ENCODE peak calls at places on chromosomes 4 and X, in eight cellular contexts. One of them, this sample, is unnamed.

GRCh38 chr4:22515888-22516541 is at the start of gene ADGRA3:
- DNase-seq in A172: peak
- DNase-seq in activated CD4-positive, alpha-beta T cell treated with anti-CD3 and anti-CD28 coated beads, Interleukin-2, amount 10 ng/mL, durations not matched to agents 7 days and 5 days: peak
- DNase-seq in aorta: peak
- DNase-seq in dermis microvascular lymphatic vessel endothelial cell: peak
- DNase-seq in bronchial epithelial cell: no peak
- DNase-seq in AG04450: no peak
- DNase-seq in GM12864: no peak
- DNase-seq in this sample: no peak

GRCh38 chrX:31038585-31039326 is 33.1 kb downstream of the FTHL17 start:
- DNase-seq in A172: peak
- DNase-seq in activated CD4-positive, alpha-beta T cell treated with anti-CD3 and anti-CD28 coated beads, Interleukin-2, amount 10 ng/mL, durations not matched to agents 7 days and 5 days: peak
- DNase-seq in aorta: no peak
- DNase-seq in dermis microvascular lymphatic vessel endothelial cell: peak
- DNase-seq in bronchial epithelial cell: peak
- DNase-seq in AG04450: peak
- DNase-seq in GM12864: no peak
- DNase-seq in this sample: no peak

GRCh38 chrX:115372026-115372610 is 82.6 kb downstream of the LUZP4 start:
- DNase-seq in A172: peak
- DNase-seq in activated CD4-positive, alpha-beta T cell treated with anti-CD3 and anti-CD28 coated beads, Interleukin-2, amount 10 ng/mL, durations not matched to agents 7 days and 5 days: no peak
- DNase-seq in aorta: no peak
- DNase-seq in dermis microvascular lymphatic vessel endothelial cell: peak
- DNase-seq in bronchial epithelial cell: peak
- DNase-seq in AG04450: no peak
- DNase-seq in GM12864: no peak
- DNase-seq in this sample: peak

GRCh38 chrX:9997524-9997923 is 30.4 kb downstream of the CLDN34 start:
- DNase-seq in A172: no peak
- DNase-seq in activated CD4-positive, alpha-beta T cell treated with anti-CD3 and anti-CD28 coated beads, Interleukin-2, amount 10 ng/mL, durations not matched to agents 7 days and 5 days: peak
- DNase-seq in aorta: no peak
- DNase-seq in dermis microvascular lymphatic vessel endothelial cell: no peak
- DNase-seq in bronchial epithelial cell: no peak
- DNase-seq in AG04450: no peak
- DNase-seq in GM12864: no peak
- DNase-seq in this sample: no peak

GRCh38 chr4:88802138-88802537 is 104.5 kb upstream of the NAP1L5 start:
- DNase-seq in A172: no peak
- DNase-seq in activated CD4-positive, alpha-beta T cell treated with anti-CD3 and anti-CD28 coated beads, Interleukin-2, amount 10 ng/mL, durations not matched to agents 7 days and 5 days: no peak
- DNase-seq in aorta: no peak
- DNase-seq in dermis microvascular lymphatic vessel endothelial cell: peak
- DNase-seq in bronchial epithelial cell: no peak
- DNase-seq in AG04450: no peak
- DNase-seq in GM12864: no peak
- DNase-seq in this sample: no peak

GRCh38 chrX:102712967-102713677 is 874 bp downstream of the GPRASP2 start:
- DNase-seq in A172: peak
- DNase-seq in activated CD4-positive, alpha-beta T cell treated with anti-CD3 and anti-CD28 coated beads, Interleukin-2, amount 10 ng/mL, durations not matched to agents 7 days and 5 days: no peak
- DNase-seq in aorta: no peak
- DNase-seq in dermis microvascular lymphatic vessel endothelial cell: peak
- DNase-seq in bronchial epithelial cell: peak
- DNase-seq in AG04450: no peak
- DNase-seq in GM12864: no peak
- DNase-seq in this sample: no peak

GRCh38 chr4:174316954-174317353 is 33.2 kb downstream of the CEP44 start:
- DNase-seq in A172: no peak
- DNase-seq in activated CD4-positive, alpha-beta T cell treated with anti-CD3 and anti-CD28 coated beads, Interleukin-2, amount 10 ng/mL, durations not matched to agents 7 days and 5 days: no peak
- DNase-seq in aorta: no peak
- DNase-seq in dermis microvascular lymphatic vessel endothelial cell: no peak
- DNase-seq in bronchial epithelial cell: peak
- DNase-seq in AG04450: no peak
- DNase-seq in GM12864: no peak
- DNase-seq in this sample: no peak

GRCh38 chrX:355329-356050 is 31.2 kb downstream of the PPP2R3B start:
- DNase-seq in A172: no peak
- DNase-seq in activated CD4-positive, alpha-beta T cell treated with anti-CD3 and anti-CD28 coated beads, Interleukin-2, amount 10 ng/mL, durations not matched to agents 7 days and 5 days: no peak
- DNase-seq in aorta: peak
- DNase-seq in dermis microvascular lymphatic vessel endothelial cell: no peak
- DNase-seq in bronchial epithelial cell: no peak
- DNase-seq in AG04450: no peak
- DNase-seq in GM12864: no peak
- DNase-seq in this sample: no peak

GRCh38 chrX:5998901-5999300 is 229.8 kb downstream of the NLGN4X start:
- DNase-seq in A172: no peak
- DNase-seq in activated CD4-positive, alpha-beta T cell treated with anti-CD3 and anti-CD28 coated beads, Interleukin-2, amount 10 ng/mL, durations not matched to agents 7 days and 5 days: no peak
- DNase-seq in aorta: no peak
- DNase-seq in dermis microvascular lymphatic vessel endothelial cell: no peak
- DNase-seq in bronchial epithelial cell: no peak
- DNase-seq in AG04450: no peak
- DNase-seq in GM12864: no peak
- DNase-seq in this sample: no peak

GRCh38 chrX:114532093-114532805 is 51.6 kb upstream of the HTR2C start:
- DNase-seq in A172: peak
- DNase-seq in activated CD4-positive, alpha-beta T cell treated with anti-CD3 and anti-CD28 coated beads, Interleukin-2, amount 10 ng/mL, durations not matched to agents 7 days and 5 days: no peak
- DNase-seq in aorta: no peak
- DNase-seq in dermis microvascular lymphatic vessel endothelial cell: no peak
- DNase-seq in bronchial epithelial cell: no peak
- DNase-seq in AG04450: no peak
- DNase-seq in GM12864: no peak
- DNase-seq in this sample: no peak

GRCh38 chrX:63350551-63350950 is 581 bp downstream of the SPIN4 start:
- DNase-seq in A172: peak
- DNase-seq in activated CD4-positive, alpha-beta T cell treated with anti-CD3 and anti-CD28 coated beads, Interleukin-2, amount 10 ng/mL, durations not matched to agents 7 days and 5 days: peak
- DNase-seq in aorta: peak
- DNase-seq in dermis microvascular lymphatic vessel endothelial cell: peak
- DNase-seq in bronchial epithelial cell: peak
- DNase-seq in AG04450: no peak
- DNase-seq in GM12864: peak
- DNase-seq in this sample: no peak

GRCh38 chr4:187608001-187608421 is 387.6 kb upstream of the ZFP42 start:
- DNase-seq in A172: peak
- DNase-seq in activated CD4-positive, alpha-beta T cell treated with anti-CD3 and anti-CD28 coated beads, Interleukin-2, amount 10 ng/mL, durations not matched to agents 7 days and 5 days: no peak
- DNase-seq in aorta: no peak
- DNase-seq in dermis microvascular lymphatic vessel endothelial cell: no peak
- DNase-seq in bronchial epithelial cell: peak
- DNase-seq in AG04450: peak
- DNase-seq in GM12864: no peak
- DNase-seq in this sample: peak

GRCh38 chr4:174580597-174580996 is 58.3 kb upstream of the HPGD start:
- DNase-seq in A172: no peak
- DNase-seq in activated CD4-positive, alpha-beta T cell treated with anti-CD3 and anti-CD28 coated beads, Interleukin-2, amount 10 ng/mL, durations not matched to agents 7 days and 5 days: no peak
- DNase-seq in aorta: no peak
- DNase-seq in dermis microvascular lymphatic vessel endothelial cell: no peak
- DNase-seq in bronchial epithelial cell: peak
- DNase-seq in AG04450: no peak
- DNase-seq in GM12864: no peak
- DNase-seq in this sample: no peak

GRCh38 chr4:16706251-16706650 is 192.2 kb downstream of the LDB2 start:
- DNase-seq in A172: no peak
- DNase-seq in activated CD4-positive, alpha-beta T cell treated with anti-CD3 and anti-CD28 coated beads, Interleukin-2, amount 10 ng/mL, durations not matched to agents 7 days and 5 days: no peak
- DNase-seq in aorta: no peak
- DNase-seq in dermis microvascular lymphatic vessel endothelial cell: no peak
- DNase-seq in bronchial epithelial cell: no peak
- DNase-seq in AG04450: no peak
- DNase-seq in GM12864: no peak
- DNase-seq in this sample: no peak

GRCh38 chr4:52111995-52112394 is 60.9 kb downstream of the SPATA18 start:
- DNase-seq in A172: no peak
- DNase-seq in activated CD4-positive, alpha-beta T cell treated with anti-CD3 and anti-CD28 coated beads, Interleukin-2, amount 10 ng/mL, durations not matched to agents 7 days and 5 days: no peak
- DNase-seq in aorta: no peak
- DNase-seq in dermis microvascular lymphatic vessel endothelial cell: no peak
- DNase-seq in bronchial epithelial cell: no peak
- DNase-seq in AG04450: no peak
- DNase-seq in GM12864: no peak
- DNase-seq in this sample: peak

GRCh38 chr4:62344474-62344873 is 1144.3 kb downstream of the ADGRL3 start:
- DNase-seq in A172: no peak
- DNase-seq in activated CD4-positive, alpha-beta T cell treated with anti-CD3 and anti-CD28 coated beads, Interleukin-2, amount 10 ng/mL, durations not matched to agents 7 days and 5 days: no peak
- DNase-seq in aorta: no peak
- DNase-seq in dermis microvascular lymphatic vessel endothelial cell: no peak
- DNase-seq in bronchial epithelial cell: no peak
- DNase-seq in AG04450: no peak
- DNase-seq in GM12864: no peak
- DNase-seq in this sample: no peak

GRCh38 chr4:18020145-18020670 is 1.3 kb downstream of the LCORL start:
- DNase-seq in A172: peak
- DNase-seq in activated CD4-positive, alpha-beta T cell treated with anti-CD3 and anti-CD28 coated beads, Interleukin-2, amount 10 ng/mL, durations not matched to agents 7 days and 5 days: peak
- DNase-seq in aorta: no peak
- DNase-seq in dermis microvascular lymphatic vessel endothelial cell: peak
- DNase-seq in bronchial epithelial cell: no peak
- DNase-seq in AG04450: no peak
- DNase-seq in GM12864: no peak
- DNase-seq in this sample: no peak

GRCh38 chrX:120450163-120450562 is 18.9 kb downstream of the LAMP2 start:
- DNase-seq in A172: no peak
- DNase-seq in activated CD4-positive, alpha-beta T cell treated with anti-CD3 and anti-CD28 coated beads, Interleukin-2, amount 10 ng/mL, durations not matched to agents 7 days and 5 days: no peak
- DNase-seq in aorta: no peak
- DNase-seq in dermis microvascular lymphatic vessel endothelial cell: no peak
- DNase-seq in bronchial epithelial cell: no peak
- DNase-seq in AG04450: no peak
- DNase-seq in GM12864: no peak
- DNase-seq in this sample: no peak

GRCh38 chr4:159374749-159375535 is 272.1 kb downstream of the RAPGEF2 start:
- DNase-seq in A172: no peak
- DNase-seq in activated CD4-positive, alpha-beta T cell treated with anti-CD3 and anti-CD28 coated beads, Interleukin-2, amount 10 ng/mL, durations not matched to agents 7 days and 5 days: no peak
- DNase-seq in aorta: no peak
- DNase-seq in dermis microvascular lymphatic vessel endothelial cell: no peak
- DNase-seq in bronchial epithelial cell: no peak
- DNase-seq in AG04450: peak
- DNase-seq in GM12864: no peak
- DNase-seq in this sample: peak

GRCh38 chr4:7487464-7487863 is 52.7 kb upstream of the PSAPL1 start:
- DNase-seq in A172: no peak
- DNase-seq in activated CD4-positive, alpha-beta T cell treated with anti-CD3 and anti-CD28 coated beads, Interleukin-2, amount 10 ng/mL, durations not matched to agents 7 days and 5 days: no peak
- DNase-seq in aorta: no peak
- DNase-seq in dermis microvascular lymphatic vessel endothelial cell: no peak
- DNase-seq in bronchial epithelial cell: no peak
- DNase-seq in AG04450: no peak
- DNase-seq in GM12864: no peak
- DNase-seq in this sample: no peak

GRCh38 chr4:156237192-156237591 is 283.5 kb upstream of the CTSO start:
- DNase-seq in A172: no peak
- DNase-seq in activated CD4-positive, alpha-beta T cell treated with anti-CD3 and anti-CD28 coated beads, Interleukin-2, amount 10 ng/mL, durations not matched to agents 7 days and 5 days: no peak
- DNase-seq in aorta: no peak
- DNase-seq in dermis microvascular lymphatic vessel endothelial cell: no peak
- DNase-seq in bronchial epithelial cell: no peak
- DNase-seq in AG04450: no peak
- DNase-seq in GM12864: no peak
- DNase-seq in this sample: no peak

GRCh38 chr4:71026086-71026485 is 32.6 kb downstream of the DCK start:
- DNase-seq in A172: peak
- DNase-seq in activated CD4-positive, alpha-beta T cell treated with anti-CD3 and anti-CD28 coated beads, Interleukin-2, amount 10 ng/mL, durations not matched to agents 7 days and 5 days: no peak
- DNase-seq in aorta: no peak
- DNase-seq in dermis microvascular lymphatic vessel endothelial cell: peak
- DNase-seq in bronchial epithelial cell: peak
- DNase-seq in AG04450: peak
- DNase-seq in GM12864: no peak
- DNase-seq in this sample: peak

GRCh38 chrX:14235004-14235403 is 205.3 kb upstream of the GEMIN8 start:
- DNase-seq in A172: no peak
- DNase-seq in activated CD4-positive, alpha-beta T cell treated with anti-CD3 and anti-CD28 coated beads, Interleukin-2, amount 10 ng/mL, durations not matched to agents 7 days and 5 days: no peak
- DNase-seq in aorta: no peak
- DNase-seq in dermis microvascular lymphatic vessel endothelial cell: no peak
- DNase-seq in bronchial epithelial cell: peak
- DNase-seq in AG04450: no peak
- DNase-seq in GM12864: no peak
- DNase-seq in this sample: no peak

GRCh38 chr4:76279462-76279861 is 27.1 kb upstream of the STBD1 start:
- DNase-seq in A172: no peak
- DNase-seq in activated CD4-positive, alpha-beta T cell treated with anti-CD3 and anti-CD28 coated beads, Interleukin-2, amount 10 ng/mL, durations not matched to agents 7 days and 5 days: peak
- DNase-seq in aorta: no peak
- DNase-seq in dermis microvascular lymphatic vessel endothelial cell: no peak
- DNase-seq in bronchial epithelial cell: no peak
- DNase-seq in AG04450: no peak
- DNase-seq in GM12864: no peak
- DNase-seq in this sample: no peak

GRCh38 chrX:86910027-86910426 is 607.6 kb upstream of the KLHL4 start:
- DNase-seq in A172: no peak
- DNase-seq in activated CD4-positive, alpha-beta T cell treated with anti-CD3 and anti-CD28 coated beads, Interleukin-2, amount 10 ng/mL, durations not matched to agents 7 days and 5 days: no peak
- DNase-seq in aorta: no peak
- DNase-seq in dermis microvascular lymphatic vessel endothelial cell: no peak
- DNase-seq in bronchial epithelial cell: no peak
- DNase-seq in AG04450: no peak
- DNase-seq in GM12864: no peak
- DNase-seq in this sample: no peak